ENCODE peak calls at places on chromosomes 6 and 20, in five cellular contexts. R is amniotic stem cell, V is NCI-H345, B is HTR-8/SVneo, M is upper lobe of right lung. F is an unnamed sample.
A peak's percentile ranks its signal among the peaks of the same experiment; 100 is the strongest.

GRCh38 chr6:108903796-108904195 is 55.6 kb downstream of the ARMC2 start:
- DNase-seq in R (no peak), V (no peak), B (no peak), M (no peak), F (no peak)

GRCh38 chr20:5680227-5680626 is 70.0 kb upstream of the SHLD1 start:
- DNase-seq in R (no peak), V (no peak), B (no peak), M (no peak), F (no peak)

GRCh38 chr6:148450866-148451265 is 108.2 kb downstream of the SASH1 start:
- DNase-seq in R (no peak), V (no peak), B (no peak), M (no peak), F (no peak)

GRCh38 chr20:49186535-49187329 is 1.4 kb downstream of the STAU1 start:
- DNase-seq in R (peak; percentile 47), V (peak; percentile 18), B (peak; percentile 74), M (peak; percentile 68), F (peak; percentile 28)

GRCh38 chr6:166420351-166420750 is 37.6 kb upstream of the MPC1 start:
- DNase-seq in R (no peak), V (no peak), B (peak; percentile 8), M (no peak), F (no peak)

GRCh38 chr20:38018385-38018784 is 14.9 kb downstream of the TTI1 start:
- DNase-seq in R (no peak), V (no peak), B (no peak), M (no peak), F (no peak)

GRCh38 chr20:1898496-1899168 is 3.4 kb downstream of the SIRPA start:
- DNase-seq in R (no peak), V (no peak), B (no peak), M (no peak), F (no peak)

GRCh38 chr6:139970591-139970991 is 596.1 kb upstream of the CITED2 start:
- DNase-seq in R (no peak), V (no peak), B (no peak), M (no peak), F (no peak)

GRCh38 chr20:9038791-9039190 is 30.1 kb upstream of the PLCB4 start:
- DNase-seq in R (no peak), V (no peak), B (no peak), M (no peak), F (no peak)

GRCh38 chr20:53611449-53611894 is 17.8 kb upstream of the ZNF217 start:
- DNase-seq in R (peak; percentile 83), V (no peak), B (peak; percentile 98), M (no peak), F (peak; percentile 90)

GRCh38 chr6:161444966-161445799 is 171.3 kb upstream of the AGPAT4 start:
- DNase-seq in R (no peak), V (no peak), B (no peak), M (peak; percentile 65), F (no peak)

GRCh38 chr6:114040871-114041270 is 69.9 kb upstream of the HDAC2 start:
- DNase-seq in R (no peak), V (no peak), B (no peak), M (no peak), F (no peak)

GRCh38 chr20:37729909-37730308 is 36.1 kb downstream of the CTNNBL1 start:
- DNase-seq in R (no peak), V (no peak), B (no peak), M (no peak), F (no peak)

GRCh38 chr20:34127787-34128186 is 15.7 kb upstream of the EIF2S2 start:
- DNase-seq in R (no peak), V (no peak), B (no peak), M (no peak), F (no peak)

GRCh38 chr6:129644567-129645015 is 65.4 kb downstream of the ARHGAP18 start:
- DNase-seq in R (no peak), V (no peak), B (no peak), M (no peak), F (no peak)

GRCh38 chr6:158780963-158781691 is 38.0 kb downstream of the EZR start:
- DNase-seq in R (no peak), V (no peak), B (no peak), M (peak; percentile 73), F (no peak)

GRCh38 chr20:62019881-62020492 is 45.7 kb downstream of the TAF4 start:
- DNase-seq in R (no peak), V (no peak), B (no peak), M (no peak), F (no peak)

GRCh38 chr20:58698741-58699141 is 6.1 kb downstream of the NPEPL1 start:
- DNase-seq in R (no peak), V (no peak), B (no peak), M (peak; percentile 51), F (no peak)

GRCh38 chr6:3523966-3524365 is 67.1 kb upstream of the SLC22A23 start:
- DNase-seq in R (no peak), V (no peak), B (no peak), M (no peak), F (no peak)

GRCh38 chr20:911882-912600 is 4.1 kb downstream of the ANGPT4 start:
- DNase-seq in R (no peak), V (no peak), B (no peak), M (no peak), F (no peak)

GRCh38 chr6:34146801-34147592 is 1.1 kb upstream of the GRM4 start:
- DNase-seq in R (no peak), V (no peak), B (no peak), M (peak; percentile 32), F (no peak)

GRCh38 chr6:107977283-107977682 is 19.3 kb upstream of the SEC63 start:
- DNase-seq in R (peak; percentile 24), V (peak; percentile 13), B (peak; percentile 35), M (no peak), F (no peak)

GRCh38 chr20:16599257-16599656 is 26.0 kb upstream of the KIF16B start:
- DNase-seq in R (no peak), V (no peak), B (no peak), M (no peak), F (no peak)

GRCh38 chr6:163240556-163240955 is 174.0 kb upstream of the QKI start:
- DNase-seq in R (no peak), V (no peak), B (no peak), M (no peak), F (no peak)

GRCh38 chr20:1619861-1620444 is at the start of gene SIRPB1:
- DNase-seq in R (no peak), V (no peak), B (no peak), M (peak; percentile 57), F (no peak)

GRCh38 chr6:18632670-18633410 is 245.7 kb downstream of the RNF144B start:
- DNase-seq in R (no peak), V (no peak), B (peak; percentile 24), M (no peak), F (peak; percentile 38)

GRCh38 chr6:34025112-34025807 is 120.6 kb downstream of the GRM4 start:
- DNase-seq in R (no peak), V (no peak), B (no peak), M (no peak), F (no peak)

GRCh38 chr20:4150095-4150492 is 134.7 kb upstream of the RNF24 start:
- DNase-seq in R (no peak), V (no peak), B (no peak), M (peak; percentile 22), F (no peak)

GRCh38 chr6:134436281-134436815 is 118.4 kb upstream of the SGK1 start:
- DNase-seq in R (peak; percentile 95), V (peak; percentile 17), B (peak; percentile 86), M (no peak), F (peak; percentile 90)

GRCh38 chr6:145042559-145042958 is 692.8 kb downstream of the EPM2A start:
- DNase-seq in R (no peak), V (no peak), B (no peak), M (no peak), F (no peak)

F was measured in Panc1.